ENCODE peak calls at places on chromosomes 2 and 18, in nine cellular contexts. N is glutamatergic neuron, I is MM.1S, K is H1, H is GM10248, A is choroid plexus epithelial cell, P is neural crest cell, U is SK-N-SH, G is epithelial cell of esophagus. Z is an unnamed sample.

GRCh38 chr18:29586210-29586609 is 1409.3 kb upstream of the CDH2 start:
- DNase-seq in I (no peak), K (peak; percentile 1), N (no peak), H (no peak), A (no peak), P (no peak), U (no peak), G (no peak), Z (no peak)

GRCh38 chr2:43086451-43087221 is 139.8 kb downstream of the ZFP36L2 start:
- DNase-seq in A (peak; percentile 100), G (peak; percentile 98), N (no peak), K (peak; percentile 19), U (no peak), H (no peak), P (no peak), I (no peak), Z (no peak)

GRCh38 chr2:160221391-160222276 is 21.6 kb upstream of the ITGB6 start:
- DNase-seq in I (no peak), U (no peak), P (no peak), A (peak; percentile 62), H (no peak), K (no peak), N (no peak), G (peak; percentile 89), Z (no peak)

GRCh38 chr2:48508461-48509124 is 21.4 kb upstream of the STON1 start:
- DNase-seq in I (no peak), K (peak; percentile 72), A (peak; percentile 80), N (no peak), U (no peak), G (peak; percentile 55), P (no peak), H (no peak), Z (peak; percentile 17)

GRCh38 chr2:161312996-161313395 is 4.8 kb downstream of the PSMD14 start:
- DNase-seq in K (no peak), A (no peak), U (no peak), P (no peak), G (peak; percentile 58), I (no peak), N (no peak), H (no peak), Z (no peak)

GRCh38 chr18:48290162-48290926 is 118.8 kb downstream of the ZBTB7C start:
- DNase-seq in N (no peak), G (peak; percentile 17), A (no peak), H (no peak), I (no peak), K (no peak), U (no peak), P (no peak), Z (no peak)

GRCh38 chr18:36337679-36338419 is 40.3 kb downstream of the FHOD3 start:
- DNase-seq in U (no peak), K (no peak), G (no peak), I (no peak), H (no peak), N (no peak), A (no peak), P (no peak), Z (no peak)

GRCh38 chr2:159226059-159226461 is 60.4 kb downstream of the WDSUB1 start:
- DNase-seq in K (no peak), H (peak; percentile 31), P (no peak), N (no peak), A (peak; percentile 84), U (no peak), G (peak; percentile 58), I (peak; percentile 64), Z (no peak)

GRCh38 chr2:85642725-85643124 is 25.3 kb downstream of the SFTPB start:
- DNase-seq in N (no peak), P (no peak), I (peak; percentile 84), K (no peak), G (no peak), H (no peak), U (no peak), A (no peak), Z (no peak)

GRCh38 chr2:176099159-176099736 is 347 bp upstream of the HOXD12 start:
- DNase-seq in A (no peak), U (no peak), I (no peak), H (no peak), P (no peak), N (no peak), G (no peak), K (no peak), Z (no peak)

GRCh38 chr18:47175283-47175894 is 775 bp downstream of the IER3IP1 start:
- DNase-seq in A (peak; percentile 7), G (no peak), I (no peak), H (no peak), N (peak; percentile 38), K (no peak), P (peak; percentile 9), U (no peak), Z (peak; percentile 8)

GRCh38 chr2:61017003-61017555 is 441 bp upstream of the PEX13 start:
- DNase-seq in P (peak; percentile 59), H (peak; percentile 77), U (peak; percentile 75), I (peak; percentile 75), A (peak; percentile 69), G (peak; percentile 91), K (peak; percentile 43), N (peak; percentile 51), Z (peak; percentile 51)

GRCh38 chr2:210663574-210663973 is 107.2 kb downstream of the CPS1 start:
- DNase-seq in I (peak; percentile 13), P (no peak), H (no peak), A (peak; percentile 64), U (peak; percentile 40), K (no peak), G (peak; percentile 57), N (no peak), Z (peak; percentile 22)
- TF ChIP-seq CTCF in I (peak; percentile 17), P (peak; percentile 67), H (no peak), A (peak; percentile 58), U (peak; percentile 38), K (peak; percentile 50), G (peak; percentile 34), N (no peak), Z (peak; percentile 29)

GRCh38 chr18:158128-159036 is at the start of gene USP14:
- DNase-seq in P (peak; percentile 93), I (peak; percentile 97), K (peak; percentile 90), U (peak; percentile 100), G (peak; percentile 99), N (peak; percentile 99), H (peak; percentile 99), A (peak; percentile 99), Z (peak; percentile 94)
- TF ChIP-seq CTCF in P (no peak), I (no peak), K (no peak), U (no peak), G (no peak), N (no peak), H (peak; percentile 18), A (no peak), Z (no peak)

GRCh38 chr2:28951910-28952805 is 28.9 kb upstream of the TOGARAM2 start:
- DNase-seq in H (no peak), A (peak; percentile 97), P (no peak), K (no peak), I (no peak), U (no peak), N (no peak), G (peak; percentile 61), Z (no peak)

GRCh38 chr2:28949617-28950305 is 31.3 kb upstream of the TOGARAM2 start:
- DNase-seq in N (no peak), U (no peak), K (no peak), G (peak; percentile 70), P (no peak), H (no peak), A (no peak), I (no peak), Z (no peak)

GRCh38 chr2:28950941-28951630 is 30.0 kb upstream of the TOGARAM2 start:
- DNase-seq in H (no peak), U (no peak), G (no peak), A (no peak), K (no peak), N (no peak), P (no peak), I (no peak), Z (no peak)

GRCh38 chr2:28955492-28955891 is 25.6 kb upstream of the TOGARAM2 start:
- DNase-seq in P (no peak), I (no peak), K (no peak), G (no peak), N (no peak), H (no peak), A (no peak), U (no peak), Z (no peak)

DNA sequence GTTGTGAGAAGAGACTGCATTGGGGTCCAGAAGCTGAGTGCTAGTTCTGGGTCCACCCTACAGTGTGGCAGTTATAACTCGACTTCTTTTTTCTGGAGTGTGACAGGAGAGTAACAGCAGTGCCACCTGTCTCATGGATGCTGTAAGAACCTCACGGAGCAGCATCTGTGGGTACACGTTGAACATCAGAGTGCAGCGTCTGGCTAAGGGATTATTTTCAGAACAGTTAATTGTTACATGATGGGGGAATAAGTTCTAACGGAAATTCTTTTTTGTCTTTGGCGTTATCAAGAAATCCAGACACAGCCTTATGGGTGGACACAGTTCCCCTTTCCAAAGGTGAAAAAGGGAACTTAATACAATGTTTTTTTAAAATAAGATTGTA is 28.3 kb upstream of the TOGARAM2 start:
- DNase-seq in H (no peak), I (no peak), P (no peak), G (no peak), U (peak; percentile 51), K (no peak), N (no peak), A (peak; percentile 26), Z (no peak)
- TF ChIP-seq CTCF in H (no peak), I (no peak), P (no peak), G (peak; percentile 25), U (no peak), K (peak; percentile 17), N (no peak), A (no peak), Z (no peak)

DNA sequence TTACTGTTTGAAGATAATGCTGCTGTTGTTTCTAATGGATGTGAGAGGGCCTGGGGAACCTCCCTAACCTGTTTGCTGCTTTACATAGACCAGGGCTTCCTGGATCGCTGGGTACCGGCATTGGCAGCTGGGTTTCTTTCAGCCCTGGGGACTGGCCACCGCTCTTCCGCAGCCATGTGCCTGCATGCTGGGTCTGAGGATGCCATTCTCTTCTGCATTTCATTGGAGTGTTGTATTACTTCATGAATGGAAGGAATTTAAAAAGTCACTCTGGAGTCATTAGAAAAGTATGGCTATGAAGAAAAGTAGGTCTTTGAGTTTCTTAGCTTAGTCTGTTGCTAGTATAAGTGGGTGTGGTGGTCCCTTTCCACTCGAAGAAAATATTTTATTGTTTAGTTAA is 107.3 kb upstream of the MGAT5 start:
- DNase-seq in H (no peak), K (no peak), G (peak; percentile 79), P (no peak), I (no peak), A (peak; percentile 69), U (no peak), N (no peak), Z (no peak)
- TF ChIP-seq CTCF in H (no peak), K (no peak), G (no peak), P (no peak), I (no peak), A (no peak), U (no peak), N (no peak), Z (no peak)